ENCODE peak calls at places on chromosomes 16 and 17, in nine cellular contexts. U is IMR-90; G is CD8-positive, alpha-beta memory T cell; L is lung; S is K562; M is kidney; T is transverse colon; Z is CD4-positive, alpha-beta memory T cell; O is A673. B is an unnamed sample. For H3K4me1, the result is how much of the 10 kb centered on the place peaks cover.

GRCh38 chr16:86391987-86392386 is 118.3 kb upstream of the FOXF1 start:
- DNase-seq in Z (no peak), M (no peak), L (no peak), O (peak), G (no peak), U (peak), T (no peak), S (no peak), B (no peak)

GRCh38 chr17:67503184-67503583 is 126.1 kb downstream of the PITPNC1 start:
- DNase-seq in O (no peak), S (no peak), Z (no peak), G (no peak), L (no peak), U (peak), M (no peak), T (no peak), B (no peak)

GRCh38 chr17:43134774-43135453 is 9.8 kb upstream of the BRCA1 start:
- DNase-seq in T (no peak), M (no peak), L (no peak), U (no peak), G (no peak), S (no peak), O (no peak), Z (no peak), B (no peak)

GRCh38 chr17:17900615-17901520 is 64.1 kb upstream of the SREBF1 start:
- DNase-seq in T (peak), Z (no peak), L (peak), M (peak), G (no peak), S (no peak), O (peak), U (peak), B (peak)

GRCh38 chr16:24036614-24037013 is 200.8 kb downstream of the PRKCB start:
- DNase-seq in U (peak), Z (peak), T (peak), L (peak), S (peak), G (peak), O (peak), M (no peak), B (no peak)

GRCh38 chr17:82463881-82464566 is 5.5 kb downstream of the NARF start:
- DNase-seq in Z (no peak), O (no peak), G (no peak), S (no peak), U (no peak), T (no peak), L (no peak), M (peak), B (no peak)

GRCh38 chr16:27223701-27224100 is 20.4 kb downstream of the KDM8 start:
- DNase-seq in M (no peak), O (no peak), Z (no peak), S (no peak), G (no peak), T (no peak), U (no peak), L (no peak), B (no peak)

GRCh38 chr16:66131156-66131807 is 235.2 kb upstream of the CDH5 start:
- DNase-seq in Z (no peak), O (peak), M (no peak), S (no peak), U (peak), T (no peak), L (no peak), G (no peak), B (no peak)

DNA sequence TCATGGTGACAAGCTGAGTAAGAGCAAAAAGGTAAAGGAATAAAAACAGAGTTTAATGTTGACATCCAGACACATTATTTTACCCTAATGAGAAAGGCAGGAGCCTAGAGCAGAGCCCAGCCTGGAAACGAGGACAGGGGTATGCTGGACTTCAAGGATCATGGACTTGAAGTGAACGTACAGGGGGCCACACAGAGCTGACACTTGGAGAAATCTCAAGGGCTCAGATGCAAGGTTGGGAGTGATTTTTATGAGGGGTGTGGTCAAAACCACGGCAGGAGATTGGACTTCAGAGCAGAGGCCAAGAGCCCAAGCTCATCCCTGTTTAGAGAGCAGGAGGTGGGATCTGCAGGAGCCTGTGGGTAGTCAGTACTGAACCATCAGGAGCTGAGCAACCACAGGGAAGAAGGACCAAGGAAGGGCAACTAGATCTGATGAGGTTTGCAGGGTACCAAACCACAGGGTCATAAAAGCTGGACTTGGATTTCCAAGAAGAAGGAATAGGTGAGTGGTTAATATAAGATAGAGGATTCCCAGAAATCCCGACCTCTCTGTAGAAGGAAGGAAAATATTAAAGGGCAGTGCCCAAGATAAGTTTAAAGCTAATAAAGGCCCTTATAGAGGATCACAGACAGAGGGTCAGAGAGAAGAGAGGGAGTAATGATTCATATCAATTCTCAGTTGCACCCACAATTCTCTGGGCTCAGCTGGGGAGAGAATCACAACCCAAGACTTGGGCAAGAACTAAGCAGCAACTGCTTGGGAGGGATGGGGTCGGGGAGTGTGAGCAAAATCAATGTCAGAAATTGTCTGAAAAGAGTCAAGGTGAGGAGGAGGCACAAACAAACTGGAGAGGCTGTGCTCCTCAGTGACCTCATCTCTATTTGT is 331.7 kb downstream of the SOX9 start:
- DNase-seq in Z (no peak), G (no peak), L (no peak), M (no peak), O (no peak), S (no peak), T (no peak), U (no peak), B (no peak)
- H3K27ac ChIP-seq in Z (no peak), G (no peak), L (no peak), M (no peak), O (no peak), S (no peak), T (peak), U (no peak), B (no peak)

DNA sequence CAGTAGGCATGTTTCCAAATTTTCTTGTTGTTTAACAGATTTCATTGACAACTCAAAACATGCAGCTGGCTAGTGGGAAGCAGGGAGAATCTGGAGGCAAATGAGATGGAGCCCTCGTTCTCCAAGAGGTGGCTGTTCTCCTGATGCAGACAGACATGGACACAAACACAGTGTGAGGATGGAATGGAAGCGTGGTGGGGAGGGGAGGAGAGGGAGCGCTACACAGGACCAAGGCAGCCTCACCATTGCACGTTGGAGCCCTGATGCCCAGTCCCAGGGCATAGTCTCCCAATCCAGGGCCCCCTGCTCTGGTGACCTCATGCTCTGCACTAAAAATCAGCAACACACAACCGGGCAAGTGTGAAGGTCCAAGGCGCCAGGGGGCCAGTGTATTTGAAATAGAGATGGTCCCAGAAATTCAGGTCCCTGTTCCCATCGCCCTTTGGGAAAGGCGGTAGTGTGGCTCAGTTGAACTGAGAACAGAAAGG is 31.6 kb downstream of the SMARCE1 start:
- DNase-seq in U (no peak), G (no peak), Z (no peak), T (no peak), M (no peak), L (no peak), O (no peak), S (no peak), B (peak)
- H3K4me1 ChIP-seq in U (under half), G (half or more), Z (half or more), T (under half), M (under half), L (under half), O (under half), S (under half), B (under half)

GRCh38 chr17:47279062-47279801 is 25.6 kb downstream of the ITGB3 start:
- DNase-seq in T (peak), G (no peak), O (no peak), M (peak), U (peak), L (peak), Z (no peak), S (peak), B (no peak)

GRCh38 chr17:47277921-47278320 is 24.3 kb downstream of the ITGB3 start:
- DNase-seq in M (no peak), U (peak), T (no peak), L (no peak), G (no peak), Z (no peak), O (no peak), S (no peak), B (no peak)

GRCh38 chr17:47281246-47281645 is 27.6 kb downstream of the ITGB3 start:
- DNase-seq in L (no peak), O (no peak), Z (no peak), S (no peak), T (no peak), U (no peak), G (no peak), M (no peak), B (no peak)

GRCh38 chr17:47278561-47278960 is 24.9 kb downstream of the ITGB3 start:
- DNase-seq in Z (no peak), G (no peak), O (no peak), L (no peak), T (no peak), M (no peak), U (no peak), S (no peak), B (no peak)

DNA sequence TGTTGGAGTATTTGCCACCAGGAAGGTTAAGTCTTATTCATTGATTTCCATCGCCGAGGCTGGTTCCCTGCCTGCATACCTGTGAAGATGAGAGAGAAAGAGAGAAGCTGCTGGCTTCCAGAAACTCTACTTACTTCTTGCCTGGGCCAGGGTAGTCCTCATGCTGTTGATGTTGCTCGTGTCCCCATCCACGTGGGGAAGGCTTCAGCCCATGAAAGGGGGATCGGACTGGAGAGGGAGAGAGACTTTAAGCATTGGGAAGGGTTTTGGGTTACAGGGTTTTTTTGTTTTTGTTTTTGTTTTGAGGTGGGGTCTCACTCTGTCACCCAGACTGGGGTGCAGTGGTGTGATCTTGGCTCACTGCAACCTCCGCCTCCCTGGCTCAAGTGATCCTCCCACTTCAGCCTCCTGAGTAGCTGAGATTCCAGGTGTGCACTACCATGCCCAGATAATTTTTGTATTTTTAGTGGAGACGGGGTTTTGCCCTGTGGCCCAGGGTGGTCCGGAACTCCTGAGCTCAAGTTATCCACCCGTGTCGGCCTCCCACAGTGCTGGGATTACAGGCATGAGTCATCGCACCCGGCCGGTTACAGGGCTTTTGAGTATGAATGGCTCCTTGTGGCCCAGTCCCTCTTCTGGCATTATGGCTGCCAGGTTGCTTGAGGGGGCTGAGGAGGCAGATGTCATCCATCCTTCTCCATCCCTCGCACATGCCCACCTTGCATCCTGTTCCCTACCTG is 26.6 kb downstream of the ITGB3 start:
- DNase-seq in S (no peak), U (peak), Z (no peak), T (no peak), M (peak), L (no peak), G (no peak), O (peak), B (no peak)
- H3K27ac ChIP-seq in S (no peak), U (peak), Z (no peak), T (peak), M (peak), L (peak), G (no peak), O (no peak), B (peak)

GRCh38 chr17:44795928-44796327 is 34.2 kb downstream of the GJC1 start:
- DNase-seq in U (no peak), L (no peak), O (no peak), G (no peak), M (peak), S (no peak), Z (no peak), T (no peak), B (no peak)

GRCh38 chr17:44797809-44798208 is 32.3 kb downstream of the GJC1 start:
- DNase-seq in L (no peak), T (no peak), O (no peak), G (no peak), M (no peak), U (peak), Z (no peak), S (peak), B (no peak)

GRCh38 chr17:44795421-44795820 is 34.7 kb downstream of the GJC1 start:
- DNase-seq in M (peak), Z (no peak), T (no peak), U (no peak), L (no peak), O (no peak), G (no peak), S (no peak), B (no peak)

GRCh38 chr17:44796731-44797130 is 33.4 kb downstream of the GJC1 start:
- DNase-seq in T (no peak), U (no peak), L (no peak), M (no peak), S (no peak), Z (no peak), O (no peak), G (no peak), B (no peak)

GRCh38 chr17:44798352-44798751 is 31.7 kb downstream of the GJC1 start:
- DNase-seq in L (no peak), O (no peak), M (no peak), S (no peak), G (no peak), Z (no peak), T (no peak), U (no peak), B (no peak)
- H3K4me1 ChIP-seq in L (under half), O (under half), M (under half), S (under half), G (under half), Z (under half), T (under half), U (under half), B (half or more)

DNA sequence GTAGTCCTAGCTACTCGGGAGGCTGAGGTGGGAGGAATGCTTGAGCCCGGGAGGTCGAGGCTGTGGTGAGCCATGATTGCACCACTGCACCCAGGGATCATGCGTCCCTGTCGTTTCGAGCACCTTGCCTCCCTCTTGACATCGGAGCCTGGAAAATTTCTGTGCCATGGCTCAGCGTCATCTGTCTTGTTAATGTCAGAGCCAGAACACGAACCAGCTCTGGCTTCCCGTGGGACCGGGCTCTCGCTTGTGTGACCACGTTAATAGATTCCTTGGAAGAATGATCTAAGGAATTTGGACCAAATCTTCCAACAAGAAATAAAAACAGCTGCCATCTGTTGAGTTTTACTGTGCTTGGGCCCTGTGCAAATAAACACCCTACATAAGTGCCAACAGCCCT is 117.7 kb downstream of the ABCC1 start:
- DNase-seq in S (no peak), M (peak), L (no peak), U (peak), O (no peak), Z (no peak), G (no peak), T (peak), B (no peak)
- H3K27ac ChIP-seq in S (no peak), M (no peak), L (no peak), U (no peak), O (no peak), Z (no peak), G (no peak), T (peak), B (peak)

GRCh38 chr17:46730679-46731078 is 87.8 kb downstream of the WNT3 start:
- DNase-seq in L (no peak), T (no peak), O (no peak), M (no peak), Z (no peak), U (no peak), S (no peak), G (no peak), B (no peak)
- H3K4me1 ChIP-seq in L (under half), T (under half), O (under half), M (under half), Z (under half), U (under half), S (under half), G (under half), B (under half)

DNA sequence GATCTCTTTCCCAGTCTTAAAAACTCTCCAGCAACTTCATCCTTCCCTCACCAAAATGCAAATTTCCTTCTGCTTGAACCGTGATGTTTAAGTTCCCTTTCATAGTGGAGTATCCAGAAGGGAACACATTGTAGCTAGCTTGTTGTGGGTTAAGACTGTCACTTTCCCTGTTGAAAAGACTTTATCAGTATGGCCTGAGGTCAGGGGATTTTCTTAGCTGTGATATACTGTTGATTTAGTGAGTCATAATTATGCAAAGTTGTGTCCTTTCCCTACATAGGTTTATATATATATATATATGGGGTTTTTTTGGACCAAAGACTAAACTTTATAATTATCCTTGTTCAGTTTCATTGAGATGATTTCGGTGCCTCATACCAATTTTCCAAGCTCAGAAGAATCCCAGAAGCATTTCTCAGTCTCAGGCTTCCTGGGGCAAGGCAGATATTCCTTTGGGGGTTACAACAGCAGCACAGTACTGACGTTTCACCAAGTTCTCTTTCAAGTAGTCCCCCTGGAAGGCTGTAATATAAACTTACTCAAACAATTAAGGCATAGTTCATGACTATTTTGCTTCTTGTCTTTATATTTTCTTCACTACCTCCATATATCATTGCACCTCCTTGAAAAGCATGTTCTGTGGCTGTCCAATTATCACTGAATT is 35.7 kb downstream of the ESRP2 start:
- DNase-seq in O (no peak), S (no peak), L (no peak), T (no peak), Z (no peak), U (peak), G (no peak), M (no peak), B (no peak)
- H3K27ac ChIP-seq in O (no peak), S (no peak), L (no peak), T (no peak), Z (no peak), U (no peak), G (no peak), M (no peak), B (no peak)

GRCh38 chr17:63925615-63926014 is 6.5 kb downstream of the CD79B start:
- DNase-seq in Z (no peak), U (no peak), T (no peak), S (no peak), L (no peak), G (peak), O (no peak), M (peak), B (no peak)

GRCh38 chr17:63928966-63929695 is 3.0 kb downstream of the CD79B start:
- DNase-seq in L (no peak), Z (no peak), T (no peak), U (no peak), G (peak), S (no peak), O (no peak), M (peak), B (no peak)

GRCh38 chr17:63926164-63926563 is 6.0 kb downstream of the CD79B start:
- DNase-seq in U (no peak), Z (no peak), O (no peak), G (no peak), S (no peak), T (no peak), L (no peak), M (no peak), B (no peak)

GRCh38 chr17:63928172-63928666 is 3.9 kb downstream of the CD79B start:
- DNase-seq in M (peak), O (no peak), T (no peak), Z (no peak), U (no peak), S (no peak), L (no peak), G (peak), B (no peak)

DNA sequence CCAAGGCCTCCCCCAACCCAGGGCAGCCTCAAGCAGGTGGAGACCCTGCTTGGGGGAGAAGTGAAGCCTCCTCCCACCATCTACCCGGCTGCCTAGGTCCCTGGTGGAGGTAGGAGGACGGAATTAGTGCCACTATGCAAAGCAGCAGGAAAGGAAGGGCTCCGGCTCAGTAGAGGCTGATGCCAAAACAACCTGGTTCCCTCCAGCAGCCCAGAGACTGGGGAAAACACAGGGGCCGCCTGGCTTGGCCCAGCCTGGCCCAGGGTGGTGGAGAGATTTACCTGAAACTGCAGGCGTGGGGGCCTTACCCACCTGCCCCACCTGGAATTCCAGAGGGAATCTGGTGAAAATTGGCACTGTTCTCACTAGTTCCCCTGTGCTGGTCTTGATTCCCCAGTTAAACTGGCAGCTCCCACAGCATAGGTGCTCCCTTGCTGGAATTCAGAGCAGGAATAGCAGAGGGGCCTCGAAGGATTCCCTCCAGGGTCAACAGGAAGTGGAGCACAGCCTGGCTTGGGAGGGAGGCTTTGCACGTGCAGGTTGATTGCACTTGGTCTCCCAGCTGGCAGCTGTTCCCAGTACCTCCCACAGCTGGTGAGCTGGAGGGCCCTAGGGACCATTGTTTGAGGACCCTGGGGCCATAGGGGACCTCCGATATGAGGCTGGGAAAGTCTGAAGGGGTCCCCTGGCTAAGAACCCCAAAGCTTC is 4.5 kb downstream of the CD79B start:
- DNase-seq in T (no peak), L (no peak), Z (no peak), U (no peak), G (peak), M (peak), S (no peak), O (no peak), B (no peak)
- H3K4me1 ChIP-seq in T (under half), L (under half), Z (under half), U (under half), G (under half), M (under half), S (under half), O (under half), B (under half)